ENCODE peak calls at places on chromosome 6, in seven cellular contexts. N is HuH-7.5; W is SW 1271; D is stimulated activated naive CD4-positive, alpha-beta T cell; O is stimulated activated CD4-positive, alpha-beta T cell treated with anti-CD3 and anti-CD28 coated beads, TNF-alpha, amount 100 ng/mL, for 1 hour; X is Calu3; P is ELR. Z is an unnamed sample.

GRCh38 chr6:45685076-45685475 is 307.3 kb upstream of the SUPT3H start:
- DNase-seq in N (no peak), W (no peak), D (no peak), O (no peak), X (no peak), P (no peak), Z (no peak)

GRCh38 chr6:15880262-15880973 is 217.6 kb upstream of the DTNBP1 start:
- DNase-seq in N (no peak), W (no peak), D (no peak), O (no peak), X (no peak), P (no peak), Z (no peak)

GRCh38 chr6:19759117-19759880 is 77.9 kb upstream of the ID4 start:
- DNase-seq in N (no peak), W (no peak), D (no peak), O (no peak), X (no peak), P (peak), Z (no peak)

GRCh38 chr6:46440133-46440532 is 51.1 kb downstream of the RCAN2 start:
- DNase-seq in N (no peak), W (no peak), D (no peak), O (no peak), X (no peak), P (no peak), Z (no peak)

GRCh38 chr6:24902782-24903181 is 33.0 kb downstream of the RIPOR2 start:
- DNase-seq in N (no peak), W (peak), D (no peak), O (no peak), X (no peak), P (peak), Z (no peak)

GRCh38 chr6:117840541-117840983 is 66.5 kb upstream of the SLC35F1 start:
- DNase-seq in N (no peak), W (peak), D (no peak), O (no peak), X (peak), P (peak), Z (no peak)

GRCh38 chr6:135883045-135883444 is 31.5 kb downstream of the PDE7B start:
- DNase-seq in N (no peak), W (no peak), D (no peak), O (no peak), X (no peak), P (peak), Z (no peak)

GRCh38 chr6:50087231-50087954 is 37.7 kb upstream of the DEFB112 start:
- DNase-seq in N (no peak), W (peak), D (no peak), O (no peak), X (peak), P (peak), Z (no peak)

GRCh38 chr6:110181131-110182027 is 1.2 kb downstream of the CDC40 start:
- DNase-seq in N (no peak), W (no peak), D (no peak), O (no peak), X (no peak), P (peak), Z (no peak)

GRCh38 chr6:70375882-70376281 is 37.4 kb upstream of the FAM135A start:
- DNase-seq in N (no peak), W (no peak), D (no peak), O (no peak), X (no peak), P (peak), Z (no peak)

GRCh38 chr6:139370047-139370706 is 4.3 kb downstream of the CITED2 start:
- DNase-seq in N (no peak), W (no peak), D (peak), O (no peak), X (no peak), P (peak), Z (no peak)

GRCh38 chr6:74114428-74114827 is 418.4 kb downstream of the CD109 start:
- DNase-seq in N (no peak), W (no peak), D (no peak), O (no peak), X (no peak), P (no peak), Z (no peak)

Z was measured in activated CD8-positive, alpha-beta memory T cell treated with anti-CD3 and anti-CD28 coated beads for 4 hours.